ENCODE peak calls at places on chromosomes 5 and 9, in seven cellular contexts. U is fibroblast of lung; T is mucosa of gallbladder; N is stimulated activated CD4-positive, alpha-beta T cell treated with anti-CD3 and anti-CD28 coated beads, Interleukin-2, amount 100 ng/mL, for 48 hours; K is T-cell; F is foreskin fibroblast; E is HCT116. Y is an unnamed sample.

GRCh38 chr9:21576331-21577189 is 94.4 kb upstream of the IFNE start:
- DNase-seq in U (peak; percentile 88), T (no peak), N (no peak), K (peak; percentile 41), F (peak; percentile 84), E (peak; percentile 93), Y (peak; percentile 91)

GRCh38 chr9:6045364-6045763 is 29.9 kb upstream of the RANBP6 start:
- DNase-seq in U (no peak), T (no peak), N (no peak), K (no peak), F (no peak), E (no peak), Y (no peak)

GRCh38 chr9:4082948-4083347 is 216.9 kb downstream of the GLIS3 start:
- DNase-seq in U (no peak), T (no peak), N (no peak), K (no peak), F (no peak), E (no peak), Y (no peak)

GRCh38 chr9:86407022-86407421 is 52.8 kb upstream of the TUT7 start:
- DNase-seq in U (peak; percentile 61), T (peak; percentile 72), N (peak; percentile 18), K (no peak), F (peak; percentile 71), E (no peak), Y (no peak)

GRCh38 chr5:135535420-135535819 is 344 bp downstream of the NEUROG1 start:
- DNase-seq in U (no peak), T (no peak), N (no peak), K (no peak), F (no peak), E (no peak), Y (no peak)

GRCh38 chr5:31757813-31758212 is 118.9 kb downstream of the PDZD2 start:
- DNase-seq in U (no peak), T (no peak), N (no peak), K (no peak), F (peak; percentile 9), E (no peak), Y (no peak)

GRCh38 chr5:127673401-127673800 is 24.5 kb downstream of the CTXN3 start:
- DNase-seq in U (no peak), T (no peak), N (no peak), K (no peak), F (no peak), E (no peak), Y (no peak)

GRCh38 chr5:131224387-131225191 is 39.3 kb upstream of the CDC42SE2 start:
- DNase-seq in U (no peak), T (peak; percentile 29), N (no peak), K (peak; percentile 2), F (no peak), E (no peak), Y (no peak)

GRCh38 chr5:81422671-81423070 is 28.7 kb upstream of the ACOT12 start:
- DNase-seq in U (peak; percentile 96), T (no peak), N (no peak), K (no peak), F (peak; percentile 95), E (no peak), Y (peak; percentile 62)

GRCh38 chr9:37410969-37411785 is 11.3 kb upstream of the GRHPR start:
- DNase-seq in U (no peak), T (no peak), N (peak; percentile 28), K (no peak), F (peak; percentile 28), E (no peak), Y (no peak)

GRCh38 chr5:76622076-76622475 is 1.1 kb downstream of the F2RL2 start:
- DNase-seq in U (no peak), T (no peak), N (no peak), K (no peak), F (no peak), E (no peak), Y (no peak)

GRCh38 chr5:115471674-115472073 is 72.9 kb downstream of the FEM1C start:
- DNase-seq in U (peak; percentile 62), T (no peak), N (no peak), K (no peak), F (peak; percentile 59), E (no peak), Y (no peak)

GRCh38 chr9:110767559-110768063 is 99.0 kb downstream of the MUSK start:
- DNase-seq in U (peak; percentile 85), T (peak; percentile 24), N (no peak), K (no peak), F (peak; percentile 44), E (no peak), Y (no peak)

GRCh38 chr9:68540712-68541535 is at the start of gene TMEM252:
- DNase-seq in U (no peak), T (no peak), N (no peak), K (no peak), F (no peak), E (no peak), Y (no peak)

GRCh38 chr5:81838307-81838906 is 87.5 kb upstream of the SSBP2 start:
- DNase-seq in U (peak; percentile 56), T (no peak), N (no peak), K (no peak), F (no peak), E (peak; percentile 28), Y (no peak)

GRCh38 chr5:61327761-61328753 is 4.0 kb upstream of the ZSWIM6 start:
- DNase-seq in U (peak; percentile 96), T (no peak), N (no peak), K (no peak), F (peak; percentile 85), E (no peak), Y (peak; percentile 82)

GRCh38 chr5:86403190-86403589 is 214.6 kb upstream of the COX7C start:
- DNase-seq in U (no peak), T (no peak), N (no peak), K (no peak), F (no peak), E (no peak), Y (no peak)

GRCh38 chr5:448061-448765 is 5.2 kb downstream of the EXOC3 start:
- DNase-seq in U (no peak), T (peak; percentile 55), N (no peak), K (no peak), F (no peak), E (no peak), Y (no peak)

GRCh38 chr5:63760965-63761364 is 201.3 kb downstream of the HTR1A start:
- DNase-seq in U (no peak), T (no peak), N (no peak), K (no peak), F (no peak), E (no peak), Y (no peak)

GRCh38 chr5:82808960-82809359 is 268.2 kb downstream of the TMEM167A start:
- DNase-seq in U (peak; percentile 4), T (no peak), N (no peak), K (no peak), F (no peak), E (no peak), Y (no peak)

GRCh38 chr5:34913072-34913471 is 2.2 kb downstream of the RAD1 start:
- DNase-seq in U (peak; percentile 78), T (no peak), N (no peak), K (no peak), F (peak; percentile 6), E (no peak), Y (no peak)

GRCh38 chr5:176542135-176542595 is 5.0 kb upstream of the RNF44 start:
- DNase-seq in U (no peak), T (no peak), N (peak; percentile 46), K (peak; percentile 38), F (no peak), E (no peak), Y (no peak)

GRCh38 chr5:171484460-171484899 is 65.0 kb downstream of the FGF18 start:
- DNase-seq in U (peak; percentile 40), T (no peak), N (peak; percentile 54), K (peak; percentile 9), F (no peak), E (peak; percentile 10), Y (no peak)

GRCh38 chr5:31623249-31623648 is 15.7 kb upstream of the PDZD2 start:
- DNase-seq in U (no peak), T (no peak), N (no peak), K (no peak), F (no peak), E (no peak), Y (no peak)

GRCh38 chr9:116951588-116952433 is 264.7 kb downstream of the TRIM32 start:
- DNase-seq in U (peak; percentile 64), T (no peak), N (no peak), K (no peak), F (peak; percentile 43), E (no peak), Y (peak; percentile 13)

GRCh38 chr5:126234563-126235195 is 188.5 kb upstream of the GRAMD2B start:
- DNase-seq in U (peak; percentile 40), T (no peak), N (no peak), K (no peak), F (peak; percentile 3), E (peak; percentile 37), Y (no peak)

GRCh38 chr9:72921888-72922654 is 30.8 kb downstream of the ALDH1A1 start:
- DNase-seq in U (no peak), T (no peak), N (no peak), K (no peak), F (no peak), E (no peak), Y (no peak)

GRCh38 chr5:58582411-58583393 is at the start of gene RAB3C:
- DNase-seq in U (peak; percentile 92), T (peak; percentile 94), N (peak; percentile 41), K (no peak), F (peak; percentile 91), E (peak; percentile 44), Y (peak; percentile 62)

GRCh38 chr5:72380491-72381274 is 60.5 kb downstream of the PTCD2 start:
- DNase-seq in U (no peak), T (no peak), N (no peak), K (no peak), F (no peak), E (no peak), Y (no peak)

GRCh38 chr9:68775003-68775730 is 70.1 kb downstream of the PIP5K1B start:
- DNase-seq in U (peak; percentile 26), T (no peak), N (no peak), K (no peak), F (peak; percentile 34), E (no peak), Y (peak; percentile 25)

GRCh38 chr9:15622596-15622995 is 69.8 kb downstream of the CCDC171 start:
- DNase-seq in U (peak; percentile 59), T (no peak), N (no peak), K (no peak), F (no peak), E (peak; percentile 15), Y (no peak)

GRCh38 chr9:93304574-93305496 is 120.9 kb downstream of the WNK2 start:
- DNase-seq in U (peak; percentile 50), T (peak; percentile 32), N (peak; percentile 15), K (no peak), F (peak; percentile 32), E (no peak), Y (no peak)

GRCh38 chr5:41181691-41182564 is 31.4 kb downstream of the C6 start:
- DNase-seq in U (no peak), T (no peak), N (no peak), K (no peak), F (no peak), E (no peak), Y (no peak)

Y was measured in HS-5.